ENCODE peak calls at places on chromosomes 12 and 14, in four cellular contexts. B, O, Y and P are unnamed samples.

GRCh38 chr14:102517412-102518062 is 8.0 kb upstream of the ANKRD9 start:
- DNase-seq in B (no peak), O (no peak), Y (no peak), P (no peak)

GRCh38 chr14:100849432-100849831 is 23.5 kb downstream of the MEG3 start:
- DNase-seq in B (no peak), O (no peak), Y (no peak), P (peak; percentile 36)

GRCh38 chr14:85296466-85297210 is 233.3 kb upstream of the FLRT2 start:
- DNase-seq in B (no peak), O (no peak), Y (no peak), P (peak; percentile 70)

GRCh38 chr12:28879379-28879778 is 269.7 kb upstream of the FAR2 start:
- DNase-seq in B (no peak), O (no peak), Y (no peak), P (no peak)

GRCh38 chr12:55718650-55719275 is 1.4 kb upstream of the RDH5 start:
- DNase-seq in B (no peak), O (no peak), Y (no peak), P (no peak)

GRCh38 chr12:91483471-91483985 is 300.9 kb upstream of the DCN start:
- DNase-seq in B (no peak), O (no peak), Y (no peak), P (no peak)

GRCh38 chr12:65656904-65657351 is 167.4 kb upstream of the HMGA2 start:
- DNase-seq in B (peak; percentile 17), O (no peak), Y (no peak), P (peak; percentile 99)

GRCh38 chr12:41067941-41068645 is 120.0 kb upstream of the PDZRN4 start:
- DNase-seq in B (no peak), O (no peak), Y (no peak), P (no peak)

GRCh38 chr12:54082402-54082892 is 28.8 kb downstream of the HOXC4 start:
- DNase-seq in B (peak; percentile 49), O (no peak), Y (no peak), P (no peak)

GRCh38 chr14:81157431-81157830 is 63.3 kb downstream of the GTF2A1 start:
- DNase-seq in B (no peak), O (no peak), Y (no peak), P (no peak)

GRCh38 chr12:3032770-3033537 is 44.2 kb upstream of the TSPAN9 start:
- DNase-seq in B (no peak), O (no peak), Y (no peak), P (no peak)
- TF ChIP-seq BHLHE40 in B (no peak), O (no peak), Y (no peak), P (no peak)

GRCh38 chr12:114092981-114093380 is 126.9 kb upstream of the RBM19 start:
- DNase-seq in B (no peak), O (no peak), Y (no peak), P (no peak)

GRCh38 chr12:114096461-114096860 is 130.3 kb upstream of the RBM19 start:
- DNase-seq in B (no peak), O (no peak), Y (no peak), P (peak; percentile 31)
- TF ChIP-seq CEBPB in B (no peak), O (no peak), Y (no peak), P (no peak)

GRCh38 chr12:6443361-6443983 is 1.3 kb upstream of the CD27 start:
- DNase-seq in B (no peak), O (no peak), Y (no peak), P (no peak)
- H2AFZ ChIP-seq in B (no peak overlapping the region), O (no peak overlapping the region), Y (peak overlapping the region; percentile 12), P (no peak overlapping the region)

DNA sequence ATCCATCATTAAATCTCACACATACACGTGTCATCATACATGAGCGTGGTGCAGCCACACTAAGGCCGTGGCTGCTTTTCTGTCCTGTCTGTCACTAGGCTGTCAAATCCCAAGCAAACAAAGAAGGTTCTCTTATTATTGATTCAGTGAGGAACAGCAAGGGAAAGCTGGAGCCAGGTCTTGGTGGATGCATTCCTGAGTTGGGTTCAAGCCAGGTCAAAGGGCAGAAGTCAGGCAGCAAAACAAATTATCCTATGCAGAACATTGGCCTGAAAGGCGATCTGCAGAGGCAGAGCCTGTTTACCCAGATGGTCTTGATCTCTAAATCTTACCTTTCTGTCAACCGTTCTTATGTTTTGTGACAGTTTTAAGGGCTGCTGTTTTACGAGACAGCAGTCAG is 252.3 kb downstream of the NEDD1 start:
- DNase-seq in B (no peak), O (peak; percentile 59), Y (no peak), P (no peak)
- TF ChIP-seq BHLHE40 in B (no peak), O (no peak), Y (no peak), P (no peak)

DNA sequence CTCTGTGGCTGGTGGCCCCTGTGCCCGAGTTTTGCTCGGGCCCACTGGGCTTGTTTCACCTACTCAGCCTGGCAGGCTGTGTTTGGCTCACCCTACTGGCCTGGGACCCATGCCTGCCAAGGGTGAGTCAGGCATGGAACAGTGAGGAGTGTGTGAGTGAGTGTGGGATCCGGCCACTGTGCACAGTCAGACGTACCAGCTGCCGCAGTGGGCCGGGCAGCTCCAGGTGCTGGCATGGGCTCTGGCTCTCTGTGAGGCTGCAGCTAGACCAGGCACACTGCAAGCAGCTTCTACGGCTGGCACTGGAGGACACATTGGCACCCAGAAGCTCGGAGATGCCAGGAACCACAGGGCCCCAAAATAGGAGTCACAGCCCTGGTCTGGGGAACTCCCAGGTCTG is 40.6 kb downstream of the HSD17B6 start:
- DNase-seq in B (no peak), O (no peak), Y (no peak), P (no peak)
- TF ChIP-seq CEBPB in B (no peak), O (no peak), Y (no peak), P (no peak)

GRCh38 chr12:131775124-131775903 is 52.9 kb upstream of the MMP17 start:
- DNase-seq in B (no peak), O (no peak), Y (no peak), P (peak; percentile 12)

GRCh38 chr12:131774576-131774975 is 53.6 kb upstream of the MMP17 start:
- DNase-seq in B (no peak), O (no peak), Y (no peak), P (no peak)

GRCh38 chr12:131775904-131776889 is 52.0 kb upstream of the MMP17 start:
- DNase-seq in B (no peak), O (no peak), Y (peak; percentile 58), P (no peak)

GRCh38 chr12:131770120-131770519 is 58.1 kb upstream of the MMP17 start:
- DNase-seq in B (no peak), O (no peak), Y (no peak), P (no peak)

GRCh38 chr12:131773582-131774221 is 54.5 kb upstream of the MMP17 start:
- DNase-seq in B (no peak), O (no peak), Y (peak; percentile 84), P (no peak)
- H2AFZ ChIP-seq in B (no peak overlapping the region), O (no peak overlapping the region), Y (no peak overlapping the region), P (no peak overlapping the region)

GRCh38 chr12:49967777-49968250 is 4.9 kb upstream of the AQP6 start:
- DNase-seq in B (no peak), O (no peak), Y (no peak), P (no peak)

GRCh38 chr12:49970030-49970429 is 2.7 kb upstream of the AQP6 start:
- DNase-seq in B (no peak), O (no peak), Y (no peak), P (no peak)

GRCh38 chr12:49968431-49968830 is 4.3 kb upstream of the AQP6 start:
- DNase-seq in B (no peak), O (no peak), Y (no peak), P (no peak)

GRCh38 chr12:49970658-49971057 is 2.1 kb upstream of the AQP6 start:
- DNase-seq in B (no peak), O (no peak), Y (no peak), P (no peak)

DNA sequence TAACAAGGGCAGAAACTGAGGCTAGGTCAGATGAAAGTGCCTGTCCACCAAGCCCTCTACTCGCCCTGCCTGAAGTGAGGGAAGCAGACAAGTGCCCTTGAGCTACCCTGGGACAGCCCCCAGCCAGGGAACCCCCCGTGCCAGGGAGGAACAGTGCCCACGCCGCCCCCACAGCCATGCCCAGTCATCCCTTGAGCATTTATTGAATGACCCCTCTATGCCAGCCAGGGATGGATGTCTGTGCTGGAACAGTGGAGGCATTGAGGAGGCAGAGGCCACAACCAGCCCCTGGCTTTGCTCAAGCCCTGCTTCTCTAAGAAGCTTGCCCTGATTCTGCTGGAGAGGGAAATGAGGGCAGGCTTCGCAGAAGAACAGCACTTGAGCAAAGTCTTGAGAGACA is 3.7 kb upstream of the AQP6 start:
- DNase-seq in B (no peak), O (no peak), Y (no peak), P (no peak)
- TF ChIP-seq BHLHE40 in B (no peak), O (no peak), Y (no peak), P (no peak)

DNA sequence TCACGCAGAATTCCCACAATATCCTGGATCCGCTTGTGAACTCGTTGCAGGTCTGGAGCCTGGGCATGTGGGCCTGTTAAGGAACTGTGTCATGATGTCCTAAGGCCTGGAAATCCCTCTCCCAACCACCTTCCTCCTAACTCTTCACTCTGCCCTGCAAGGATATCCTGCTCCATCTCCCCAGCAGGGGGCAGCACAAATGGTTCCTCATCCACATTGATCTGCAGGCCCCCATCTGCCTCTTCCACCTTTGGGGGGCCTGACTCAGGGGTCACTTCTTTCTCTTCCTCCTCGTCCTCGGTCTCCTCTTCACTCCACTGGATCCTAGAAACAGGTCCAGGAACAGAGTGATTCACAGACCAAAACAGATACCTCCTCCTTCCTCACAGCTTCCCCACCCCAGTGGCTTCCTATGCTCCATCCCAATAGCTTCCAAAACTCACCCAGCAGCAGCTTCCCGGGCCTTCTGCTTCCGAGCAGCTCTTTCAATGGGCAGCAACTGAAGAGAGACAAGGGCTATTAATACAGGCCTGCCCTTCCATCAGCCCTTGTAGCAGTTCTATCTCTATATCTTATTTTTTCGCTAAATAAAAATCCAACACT is 4.5 kb downstream of the NOP2 start:
- DNase-seq in B (peak; percentile 45), O (peak; percentile 54), Y (no peak), P (peak; percentile 40)
- TF ChIP-seq CEBPB in B (no peak), O (no peak), Y (no peak), P (no peak)

GRCh38 chr12:116393859-116394650 is 116.6 kb upstream of the MED13L start:
- DNase-seq in B (no peak), O (no peak), Y (no peak), P (no peak)
- H2AFZ ChIP-seq in B (peak overlapping the region; percentile 63), O (no peak overlapping the region), Y (no peak overlapping the region), P (no peak overlapping the region)

DNA sequence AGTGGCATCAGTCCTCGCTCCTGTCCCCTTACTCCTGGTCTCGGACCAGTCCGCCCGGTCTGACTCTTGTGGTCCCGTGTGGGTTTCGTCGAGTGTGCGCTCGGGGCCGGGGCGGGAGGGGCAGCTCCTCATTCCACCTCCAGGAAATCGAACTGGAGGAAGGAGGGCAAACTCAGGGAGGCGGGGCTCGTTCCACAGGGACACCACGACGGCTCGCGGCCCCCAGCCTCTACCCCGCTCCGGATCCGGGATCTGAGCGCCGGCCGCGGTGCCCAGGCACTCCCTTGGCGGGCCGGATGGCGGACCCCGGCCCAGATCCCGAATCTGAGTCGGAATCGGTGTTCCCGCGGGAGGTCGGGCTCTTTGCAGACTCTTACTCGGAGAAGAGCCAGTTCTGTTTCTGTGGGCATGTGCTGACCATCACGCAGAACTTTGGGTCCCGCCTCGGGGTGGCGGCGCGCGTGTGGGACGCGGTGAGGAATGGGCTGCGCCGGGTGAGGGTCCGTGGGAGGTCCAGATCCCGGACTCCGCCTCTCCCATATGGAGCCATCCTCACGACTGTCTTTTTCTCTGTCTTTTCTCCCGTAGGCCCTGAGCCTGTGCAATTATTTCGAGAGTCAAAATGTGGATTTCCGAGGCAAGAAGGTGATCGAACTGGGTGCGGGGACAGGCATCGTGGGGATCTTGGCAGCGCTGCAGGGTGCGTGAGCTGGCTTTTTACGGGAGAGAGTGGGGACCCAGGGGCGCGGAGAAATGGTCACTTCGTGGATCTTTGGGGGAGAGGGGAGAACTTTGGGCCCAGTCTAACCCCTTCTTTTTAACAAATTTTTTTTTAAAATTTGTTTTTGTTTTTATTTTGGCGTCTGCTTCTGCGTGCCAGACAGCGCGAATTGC is at the start of gene EEF1AKMT3:
- DNase-seq in B (peak; percentile 69), O (peak; percentile 35), Y (no peak), P (peak; percentile 35)
- TF ChIP-seq BHLHE40 in B (peak; percentile 3), O (no peak), Y (no peak), P (peak; percentile 39)